ENCODE peak calls at places on chromosomes 16 and 17, in nine cellular contexts. N, I, Z, K, D, C, H, R and G are unnamed samples.

GRCh38 chr17:65088621-65089385 is 32.3 kb upstream of the GNA13 start:
- DNase-seq in N (no peak), I (no peak), Z (no peak), K (no peak), D (no peak), C (no peak), H (no peak), R (no peak), G (no peak)

GRCh38 chr16:66491716-66492064 is 58.2 kb downstream of the TK2 start:
- DNase-seq in N (no peak), I (no peak), Z (no peak), K (no peak), D (no peak), C (no peak), H (no peak), R (no peak), G (no peak)

GRCh38 chr16:57042157-57043111 is 49.9 kb upstream of the CPNE2 start:
- DNase-seq in N (no peak), I (no peak), Z (no peak), K (no peak), D (peak), C (peak), H (no peak), R (no peak), G (no peak)

GRCh38 chr16:24931091-24931490 is 84.1 kb downstream of the ARHGAP17 start:
- DNase-seq in N (no peak), I (no peak), Z (no peak), K (no peak), D (no peak), C (no peak), H (no peak), R (no peak), G (no peak)

GRCh38 chr17:77666881-77667395 is 291.6 kb upstream of the TNRC6C start:
- DNase-seq in N (no peak), I (no peak), Z (peak), K (no peak), D (peak), C (peak), H (no peak), R (no peak), G (no peak)

GRCh38 chr17:42553866-42554249 is 1.1 kb downstream of the HSD17B1 start:
- DNase-seq in N (no peak), I (no peak), Z (peak), K (no peak), D (no peak), C (peak), H (no peak), R (no peak), G (no peak)

GRCh38 chr17:78001612-78002011 is 43.1 kb downstream of the TNRC6C start:
- DNase-seq in N (no peak), I (no peak), Z (no peak), K (no peak), D (no peak), C (no peak), H (no peak), R (no peak), G (no peak)

GRCh38 chr17:40722146-40722720 is 18.7 kb upstream of the KRT24 start:
- DNase-seq in N (no peak), I (no peak), Z (no peak), K (no peak), D (no peak), C (no peak), H (no peak), R (no peak), G (no peak)

GRCh38 chr16:54422159-54422558 is 135.6 kb upstream of the IRX3 start:
- DNase-seq in N (no peak), I (peak), Z (no peak), K (no peak), D (no peak), C (no peak), H (no peak), R (no peak), G (no peak)

GRCh38 chr17:36470499-36470898 is 16.0 kb upstream of the ZNHIT3 start:
- DNase-seq in N (no peak), I (no peak), Z (no peak), K (no peak), D (no peak), C (no peak), H (no peak), R (no peak), G (no peak)

GRCh38 chr17:17681744-17682292 is 560 bp downstream of the RAI1 start:
- DNase-seq in N (no peak), I (no peak), Z (peak), K (no peak), D (peak), C (peak), H (no peak), R (peak), G (peak)

GRCh38 chr17:602436-602835 is 112.2 kb downstream of the VPS53 start:
- DNase-seq in N (no peak), I (no peak), Z (no peak), K (no peak), D (no peak), C (no peak), H (no peak), R (no peak), G (no peak)

GRCh38 chr17:74431568-74432483 is at the start of gene GPRC5C:
- DNase-seq in N (peak), I (peak), Z (peak), K (no peak), D (peak), C (peak), H (peak), R (peak), G (peak)
- H3K27ac ChIP-seq in N (peak), I (peak), Z (peak), K (peak), D (peak), C (peak), H (peak), R (peak), G (peak)

DNA sequence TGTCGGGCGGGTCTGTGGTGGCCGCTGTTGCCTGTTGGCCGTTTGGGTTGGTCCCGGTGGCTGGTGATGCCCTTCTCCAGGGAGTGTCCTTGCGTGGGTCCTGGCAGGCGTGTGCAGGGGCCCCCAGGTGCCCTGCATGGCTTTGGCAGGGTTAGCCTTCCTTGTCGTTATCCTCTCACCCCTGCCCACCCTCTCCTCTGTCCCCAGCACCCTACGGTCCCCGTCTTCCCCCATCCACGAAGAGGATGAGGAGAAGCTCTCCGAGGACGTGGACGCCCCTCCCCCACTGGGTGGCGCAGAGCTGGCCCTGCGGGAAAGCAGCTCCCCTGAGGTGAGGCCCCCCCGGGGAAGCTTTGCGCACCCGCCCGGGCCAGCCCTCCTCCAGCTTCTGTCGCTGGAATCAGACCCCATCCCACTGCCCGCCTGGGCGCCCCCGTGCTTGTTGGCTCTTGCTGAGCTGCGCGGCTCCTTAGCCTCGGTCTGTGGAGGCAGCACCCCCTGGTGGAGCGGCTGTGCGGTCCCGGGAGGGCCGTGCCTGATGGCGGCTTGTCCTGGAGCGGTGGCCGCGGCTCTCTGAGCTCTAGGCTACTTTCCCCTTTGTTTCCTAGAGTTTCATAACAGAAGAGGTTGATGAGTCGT is 10.6 kb upstream of the NUDT16L1 start:
- DNase-seq in N (peak), I (peak), Z (peak), K (no peak), D (peak), C (peak), H (no peak), R (peak), G (no peak)
- TF ChIP-seq CTCF in N (peak), I (no peak), Z (peak), K (no peak), D (peak), C (peak), H (peak), R (peak), G (no peak)

DNA sequence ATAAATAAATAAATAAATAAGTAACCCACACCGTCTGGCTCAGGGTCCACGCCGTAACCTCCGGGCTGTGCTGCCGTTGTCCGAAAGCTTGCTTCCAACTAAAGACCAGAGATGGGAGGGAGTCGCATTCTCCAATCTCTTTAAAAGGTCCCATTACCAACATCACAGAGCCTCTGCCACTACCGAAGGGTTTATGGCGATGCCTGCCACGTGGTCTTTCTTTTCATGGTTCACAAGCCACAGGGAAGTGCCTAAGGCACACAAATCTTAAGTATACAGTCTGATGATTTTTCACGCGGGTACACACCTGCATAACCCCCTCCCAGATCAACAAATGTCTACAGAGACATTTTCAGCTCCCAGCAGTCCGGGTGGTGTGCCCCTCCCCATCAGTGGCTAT is 1.4 kb downstream of the COTL1 start:
- DNase-seq in N (no peak), I (no peak), Z (no peak), K (no peak), D (peak), C (peak), H (no peak), R (peak), G (no peak)
- H3K27ac ChIP-seq in N (no peak), I (peak), Z (peak), K (no peak), D (peak), C (peak), H (peak), R (peak), G (no peak)

GRCh38 chr16:27427538-27427937 is 25.6 kb downstream of the IL21R start:
- DNase-seq in N (no peak), I (peak), Z (no peak), K (no peak), D (no peak), C (no peak), H (no peak), R (no peak), G (no peak)

GRCh38 chr16:27429981-27430441 is 28.0 kb downstream of the IL21R start:
- DNase-seq in N (no peak), I (peak), Z (peak), K (no peak), D (no peak), C (peak), H (no peak), R (no peak), G (no peak)

GRCh38 chr16:27429330-27429871 is 27.4 kb downstream of the IL21R start:
- DNase-seq in N (no peak), I (no peak), Z (peak), K (no peak), D (no peak), C (peak), H (no peak), R (no peak), G (no peak)

GRCh38 chr16:27426423-27427408 is 24.7 kb downstream of the IL21R start:
- DNase-seq in N (no peak), I (peak), Z (peak), K (no peak), D (peak), C (peak), H (no peak), R (peak), G (no peak)

GRCh38 chr16:27428035-27428785 is 26.2 kb downstream of the IL21R start:
- DNase-seq in N (no peak), I (peak), Z (peak), K (no peak), D (peak), C (peak), H (no peak), R (no peak), G (no peak)
- TF ChIP-seq CTCF in N (no peak), I (no peak), Z (no peak), K (no peak), D (no peak), C (no peak), H (no peak), R (no peak), G (no peak)

DNA sequence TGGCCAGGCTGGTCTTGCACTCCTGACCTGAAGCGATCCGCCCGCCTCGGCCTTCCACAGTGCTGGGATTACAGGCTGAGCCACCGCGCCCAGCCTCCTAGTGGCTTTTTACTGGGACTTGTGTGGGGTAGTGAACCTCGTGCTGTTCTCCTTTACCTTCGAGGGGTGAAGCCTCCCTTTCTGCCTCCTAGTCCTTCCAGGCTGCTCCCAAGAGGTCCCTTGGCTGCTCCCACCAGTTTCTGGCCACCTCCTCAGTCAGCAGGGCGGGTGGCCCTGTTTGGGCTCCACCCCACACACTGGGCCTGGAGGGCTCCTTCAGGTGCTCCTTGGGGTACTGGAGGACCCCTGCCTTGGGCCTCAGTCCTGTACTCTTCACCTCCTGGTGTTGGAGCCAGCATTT is 70.9 kb upstream of the ZNF750 start:
- DNase-seq in N (no peak), I (no peak), Z (no peak), K (no peak), D (no peak), C (no peak), H (no peak), R (no peak), G (no peak)
- H3K27ac ChIP-seq in N (no peak), I (no peak), Z (no peak), K (no peak), D (no peak), C (no peak), H (no peak), R (no peak), G (no peak)

DNA sequence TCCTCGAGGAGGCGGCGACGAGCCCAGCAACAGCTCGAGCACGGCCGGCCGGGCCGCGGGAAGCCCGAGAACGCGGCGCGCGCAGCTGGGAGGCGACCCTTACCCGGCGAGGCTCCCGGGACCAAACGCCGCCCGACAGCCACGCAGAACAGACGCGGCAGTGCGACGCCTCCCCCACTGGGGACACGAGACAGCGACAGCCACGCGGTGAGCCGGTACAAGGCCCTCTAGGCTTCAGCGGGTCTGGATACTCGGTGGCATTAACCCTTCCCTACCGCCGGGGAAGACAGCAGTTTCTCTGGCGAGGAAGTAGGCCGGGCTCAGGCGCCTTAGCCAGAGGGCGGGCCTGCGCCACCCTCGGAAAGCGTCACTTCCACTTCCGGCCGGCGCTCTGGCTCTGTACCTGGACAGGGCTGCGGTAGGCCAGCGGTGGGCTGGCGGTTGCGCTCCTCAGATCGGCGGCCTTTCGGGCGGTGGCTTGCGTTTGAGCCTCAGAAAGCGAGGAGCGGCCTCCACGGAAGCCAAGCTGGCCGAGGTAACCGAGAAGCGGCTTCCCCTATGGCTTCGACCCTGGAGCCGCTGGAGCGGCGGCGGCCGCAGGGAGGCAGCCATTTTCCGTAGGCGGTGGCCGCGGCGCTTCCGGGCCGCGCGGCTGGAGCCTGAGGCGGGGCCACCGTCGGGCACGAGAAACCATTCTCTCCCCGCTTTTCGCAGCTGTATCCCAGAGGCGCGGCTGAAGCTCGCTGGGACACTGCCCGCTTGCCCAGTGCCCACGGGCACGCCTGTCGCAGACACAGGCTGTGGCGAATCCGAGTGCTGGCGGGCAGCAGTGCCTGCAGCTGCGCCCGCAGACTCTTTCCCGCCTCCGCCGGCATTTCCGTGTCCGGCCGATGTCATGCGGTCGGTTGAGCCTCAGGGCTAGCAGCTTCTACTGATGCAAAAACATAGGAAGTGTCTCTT is at the start of the genes TIGD7 and ZNF75A:
- DNase-seq in N (peak), I (peak), Z (peak), K (peak), D (peak), C (peak), H (peak), R (peak), G (peak)
- TF ChIP-seq CTCF in N (peak), I (no peak), Z (no peak), K (peak), D (no peak), C (peak), H (no peak), R (no peak), G (no peak)

DNA sequence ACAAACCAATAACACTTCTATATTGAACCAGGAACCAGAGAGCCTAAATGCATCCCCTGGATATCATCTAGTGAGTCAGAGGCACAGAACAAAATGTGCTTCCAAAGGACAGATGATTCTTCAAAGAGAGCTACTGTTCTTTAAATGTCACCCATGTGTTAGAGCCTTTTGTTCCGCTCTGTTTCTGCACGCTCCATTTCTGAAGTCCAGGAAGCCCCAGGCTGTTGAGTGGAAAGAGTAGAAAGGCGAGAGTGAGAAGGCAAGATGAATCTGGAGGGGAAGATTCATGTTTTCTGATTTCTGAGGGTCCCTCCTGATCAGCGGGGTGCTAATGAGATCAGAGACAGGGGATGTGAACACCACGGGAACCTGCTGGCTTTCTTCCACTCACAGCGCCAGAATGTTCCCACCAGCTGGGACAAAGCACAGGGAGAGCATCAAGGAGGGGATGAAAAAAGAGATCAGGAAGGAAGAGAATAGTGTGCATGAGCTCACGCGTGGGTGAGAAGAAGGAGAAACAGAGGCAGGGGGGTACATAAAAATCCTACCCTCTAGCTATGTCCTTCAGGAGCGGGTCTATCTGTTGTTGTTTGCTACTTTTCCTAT is 559.9 kb upstream of the HSBP1 start:
- DNase-seq in N (no peak), I (no peak), Z (no peak), K (no peak), D (no peak), C (no peak), H (no peak), R (no peak), G (no peak)
- H3K27ac ChIP-seq in N (no peak), I (no peak), Z (no peak), K (no peak), D (no peak), C (no peak), H (no peak), R (no peak), G (no peak)

GRCh38 chr17:73643012-73643845 is 1.0 kb downstream of the SDK2 start:
- DNase-seq in N (no peak), I (no peak), Z (peak), K (no peak), D (peak), C (peak), H (no peak), R (peak), G (no peak)
- TF ChIP-seq CTCF in N (no peak), I (no peak), Z (peak), K (peak), D (no peak), C (no peak), H (peak), R (peak), G (no peak)

GRCh38 chr16:50182441-50182840 is 29.3 kb downstream of the TENT4B start:
- DNase-seq in N (no peak), I (no peak), Z (no peak), K (no peak), D (no peak), C (no peak), H (no peak), R (no peak), G (no peak)

GRCh38 chr16:50185005-50185505 is 31.9 kb downstream of the TENT4B start:
- DNase-seq in N (no peak), I (no peak), Z (no peak), K (no peak), D (no peak), C (no peak), H (no peak), R (peak), G (no peak)

GRCh38 chr16:50178397-50179018 is 25.4 kb downstream of the TENT4B start:
- DNase-seq in N (no peak), I (no peak), Z (no peak), K (no peak), D (no peak), C (no peak), H (no peak), R (no peak), G (no peak)

GRCh38 chr16:50188619-50189136 is 35.6 kb downstream of the TENT4B start:
- DNase-seq in N (no peak), I (no peak), Z (no peak), K (no peak), D (no peak), C (no peak), H (no peak), R (no peak), G (no peak)

DNA sequence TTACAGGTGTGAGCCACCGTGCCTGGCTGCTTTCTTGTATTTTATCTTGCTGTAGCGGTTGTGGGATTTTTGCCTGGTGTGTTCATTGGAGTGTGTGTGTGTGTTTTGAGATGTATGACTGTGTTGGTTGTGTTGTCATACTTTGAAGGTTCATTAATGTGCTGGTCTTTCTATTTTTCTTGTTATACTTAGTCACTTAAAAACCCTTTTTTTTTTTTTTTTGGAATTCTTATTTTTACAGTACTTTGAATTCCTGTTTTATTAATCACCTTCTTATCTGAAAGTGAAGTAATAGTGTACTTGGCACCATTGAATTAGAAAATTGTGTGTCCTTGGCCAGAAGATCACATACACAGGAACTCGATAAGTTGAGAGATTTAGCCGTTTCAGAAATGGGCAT is 30.2 kb downstream of the TENT4B start:
- DNase-seq in N (no peak), I (no peak), Z (no peak), K (no peak), D (no peak), C (no peak), H (no peak), R (no peak), G (no peak)
- H3K27ac ChIP-seq in N (no peak), I (no peak), Z (no peak), K (peak), D (no peak), C (no peak), H (peak), R (no peak), G (no peak)

GRCh38 chr17:79702550-79703236 is 28.1 kb upstream of the ENPP7 start:
- DNase-seq in N (no peak), I (no peak), Z (no peak), K (no peak), D (no peak), C (no peak), H (no peak), R (no peak), G (no peak)

GRCh38 chr17:79700574-79700973 is 30.2 kb upstream of the ENPP7 start:
- DNase-seq in N (no peak), I (no peak), Z (no peak), K (no peak), D (no peak), C (no peak), H (no peak), R (peak), G (no peak)

GRCh38 chr17:79699386-79700036 is 31.2 kb upstream of the ENPP7 start:
- DNase-seq in N (no peak), I (no peak), Z (no peak), K (no peak), D (no peak), C (no peak), H (peak), R (no peak), G (no peak)

GRCh38 chr17:79704691-79705090 is 26.1 kb upstream of the ENPP7 start:
- DNase-seq in N (no peak), I (no peak), Z (no peak), K (no peak), D (no peak), C (no peak), H (no peak), R (no peak), G (no peak)

GRCh38 chr17:79702071-79702470 is 28.7 kb upstream of the ENPP7 start:
- DNase-seq in N (no peak), I (no peak), Z (no peak), K (no peak), D (no peak), C (no peak), H (no peak), R (no peak), G (no peak)
- TF ChIP-seq CTCF in N (no peak), I (no peak), Z (peak), K (no peak), D (no peak), C (no peak), H (no peak), R (peak), G (no peak)